ENCODE peak calls at places on chromosomes 1 and 21, in four cellular contexts. Y, Q, E and D are unnamed samples.

GRCh38 chr1:213414346-213414745 is 363.3 kb downstream of the RPS6KC1 start:
- DNase-seq in Q (no peak), Y (no peak), E (no peak), D (no peak)

GRCh38 chr1:154863702-154864174 is 6.3 kb downstream of the KCNN3 start:
- DNase-seq in Y (peak; percentile 86), Q (peak; percentile 85), E (peak; percentile 77), D (peak; percentile 34)

GRCh38 chr21:34936874-34937563 is 112.1 kb downstream of the RUNX1 start:
- DNase-seq in Y (no peak), Q (no peak), E (no peak), D (peak; percentile 48)

GRCh38 chr1:211630236-211631081 is 45.0 kb downstream of the NEK2 start:
- DNase-seq in Y (peak; percentile 77), Q (no peak), E (peak; percentile 93), D (peak; percentile 83)

GRCh38 chr1:154975409-154976205 is 1.1 kb downstream of the CKS1B start:
- DNase-seq in E (no peak), Q (peak; percentile 51), Y (no peak), D (no peak)

GRCh38 chr21:43187715-43188114 is 18.9 kb downstream of the CRYAA start:
- DNase-seq in Y (no peak), Q (no peak), E (no peak), D (no peak)

GRCh38 chr1:226476657-226477319 is 68.9 kb upstream of the PARP1 start:
- DNase-seq in Y (no peak), E (no peak), Q (no peak), D (no peak)

GRCh38 chr1:185821612-185822385 is 87.6 kb downstream of the HMCN1 start:
- DNase-seq in Y (no peak), Q (no peak), E (no peak), D (no peak)

GRCh38 chr1:201675143-201675542 is 136.2 kb downstream of the NAV1 start:
- DNase-seq in E (no peak), Q (no peak), Y (no peak), D (no peak)

GRCh38 chr1:201678264-201679101 is 139.6 kb downstream of the NAV1 start:
- DNase-seq in Y (no peak), E (no peak), Q (no peak), D (no peak)

GRCh38 chr1:201673912-201674311 is 135.0 kb downstream of the NAV1 start:
- DNase-seq in Y (no peak), Q (no peak), E (no peak), D (no peak)

GRCh38 chr1:201676651-201677050 is 137.7 kb downstream of the NAV1 start:
- DNase-seq in Q (no peak), E (no peak), Y (no peak), D (no peak)

GRCh38 chr1:201676061-201676644 is 137.2 kb downstream of the NAV1 start:
- DNase-seq in Q (no peak), Y (no peak), E (no peak), D (no peak)
- TF ChIP-seq TARDBP in Q (no peak), Y (no peak), E (no peak), D (no peak)

GRCh38 chr1:222618001-222618879 is at the start of gene MIA3:
- DNase-seq in E (peak; percentile 96), Y (peak; percentile 90), Q (no peak), D (peak; percentile 39)

GRCh38 chr1:222623458-222623857 is 5.6 kb downstream of the MIA3 start:
- DNase-seq in E (no peak), Q (no peak), Y (no peak), D (no peak)

GRCh38 chr1:222618880-222619321 is 1.0 kb downstream of the MIA3 start:
- DNase-seq in E (peak; percentile 44), Y (peak; percentile 47), Q (no peak), D (peak; percentile 9)

GRCh38 chr1:222622765-222623164 is 4.9 kb downstream of the MIA3 start:
- DNase-seq in Y (no peak), E (no peak), Q (no peak), D (no peak)

GRCh38 chr1:222620566-222620965 is 2.7 kb downstream of the MIA3 start:
- DNase-seq in Q (peak; percentile 27), E (no peak), Y (no peak), D (no peak)
- TF ChIP-seq TARDBP in Q (no peak), E (no peak), Y (no peak), D (no peak)

GRCh38 chr1:178500091-178500770 is 3.5 kb upstream of the CLEC20A start:
- DNase-seq in Q (no peak), E (no peak), Y (peak; percentile 54), D (no peak)
- TF ChIP-seq TARDBP in Q (no peak), E (no peak), Y (no peak), D (no peak)

GRCh38 chr1:231800071-231800470 is 173.5 kb downstream of the DISC1 start:
- DNase-seq in Y (no peak), E (no peak), Q (no peak), D (no peak)
- TF ChIP-seq TARDBP in Y (no peak), E (no peak), Q (no peak), D (no peak)

GRCh38 chr1:158146739-158147138 is 34.0 kb upstream of the CD1D start:
- DNase-seq in Y (no peak), Q (no peak), E (no peak), D (no peak)
- TF ChIP-seq TARDBP in Y (no peak), Q (no peak), E (no peak), D (no peak)